ENCODE peak calls at places on chromosomes 6 and 20, in five cellular contexts. I is left ventricle myocardium inferior, H is prostate gland, L is H1, S is heart left ventricle. M is an unnamed sample. For H3K27me3, the result is how much of the 10 kb centered on the place peaks cover.

GRCh38 chr20:22414354-22414753 is 170.0 kb downstream of the FOXA2 start:
- DNase-seq in L (no peak), I (no peak), H (no peak), S (no peak), M (no peak)

GRCh38 chr6:88165877-88166492 is at the start of gene CNR1:
- DNase-seq in H (peak), I (peak), S (peak), L (no peak), M (no peak)

GRCh38 chr6:53926505-53926904 is 131.7 kb downstream of the LRRC1 start:
- DNase-seq in L (no peak), I (no peak), H (no peak), S (no peak), M (no peak)

GRCh38 chr6:143060354-143060805 is 309 bp upstream of the AIG1 start:
- DNase-seq in S (peak), H (peak), I (peak), L (peak), M (peak)

GRCh38 chr20:6583134-6583738 is 184.2 kb upstream of the BMP2 start:
- DNase-seq in I (peak), L (peak), S (no peak), H (peak), M (no peak)

GRCh38 chr6:149264629-149265028 is 52.9 kb upstream of the TAB2 start:
- DNase-seq in I (no peak), H (no peak), S (no peak), L (no peak), M (peak)

GRCh38 chr6:12748815-12749521 is 32.4 kb downstream of the PHACTR1 start:
- DNase-seq in I (no peak), S (no peak), H (no peak), L (peak), M (no peak)

GRCh38 chr20:41981746-41982145 is 363.6 kb upstream of the CHD6 start:
- DNase-seq in I (no peak), S (no peak), H (no peak), L (no peak), M (no peak)

GRCh38 chr20:15547109-15547508 is 1026.1 kb downstream of the KIF16B start:
- DNase-seq in H (no peak), L (no peak), S (no peak), I (no peak), M (no peak)

GRCh38 chr20:32761831-32762753 is at the start of gene DNMT3B:
- DNase-seq in L (peak), H (peak), I (peak), S (peak), M (peak)

GRCh38 chr20:62545901-62546525 is 70.2 kb upstream of the GATA5 start:
- DNase-seq in I (no peak), L (no peak), S (no peak), H (no peak), M (no peak)
- H3K27me3 ChIP-seq in I (under half), L (under half), S (under half), H (under half), M (under half)

GRCh38 chr20:45452238-45452637 is 17.3 kb upstream of the WFDC2 start:
- DNase-seq in L (no peak), H (no peak), I (no peak), S (no peak), M (no peak)

GRCh38 chr20:45448250-45448649 is 21.3 kb upstream of the WFDC2 start:
- DNase-seq in S (no peak), I (no peak), H (no peak), L (no peak), M (no peak)

GRCh38 chr20:45449528-45449927 is 20.0 kb upstream of the WFDC2 start:
- DNase-seq in L (no peak), H (no peak), S (no peak), I (no peak), M (no peak)

GRCh38 chr20:45452772-45453171 is 16.8 kb upstream of the WFDC2 start:
- DNase-seq in H (no peak), I (no peak), S (no peak), L (no peak), M (no peak)

GRCh38 chr20:45450097-45450818 is 19.3 kb upstream of the WFDC2 start:
- DNase-seq in S (no peak), H (no peak), L (no peak), I (no peak), M (peak)
- H3K27me3 ChIP-seq in S (under half), H (under half), L (under half), I (under half), M (under half)

GRCh38 chr20:19374066-19374615 is 161.7 kb downstream of the SLC24A3 start:
- DNase-seq in S (no peak), I (no peak), H (no peak), L (no peak), M (no peak)

GRCh38 chr20:19367591-19367990 is 155.1 kb downstream of the SLC24A3 start:
- DNase-seq in S (no peak), L (no peak), I (no peak), H (no peak), M (no peak)

GRCh38 chr20:19368351-19368750 is 155.9 kb downstream of the SLC24A3 start:
- DNase-seq in S (no peak), L (no peak), H (no peak), I (no peak), M (no peak)

GRCh38 chr20:19371112-19371511 is 158.7 kb downstream of the SLC24A3 start:
- DNase-seq in L (no peak), H (no peak), I (no peak), S (no peak), M (no peak)

DNA sequence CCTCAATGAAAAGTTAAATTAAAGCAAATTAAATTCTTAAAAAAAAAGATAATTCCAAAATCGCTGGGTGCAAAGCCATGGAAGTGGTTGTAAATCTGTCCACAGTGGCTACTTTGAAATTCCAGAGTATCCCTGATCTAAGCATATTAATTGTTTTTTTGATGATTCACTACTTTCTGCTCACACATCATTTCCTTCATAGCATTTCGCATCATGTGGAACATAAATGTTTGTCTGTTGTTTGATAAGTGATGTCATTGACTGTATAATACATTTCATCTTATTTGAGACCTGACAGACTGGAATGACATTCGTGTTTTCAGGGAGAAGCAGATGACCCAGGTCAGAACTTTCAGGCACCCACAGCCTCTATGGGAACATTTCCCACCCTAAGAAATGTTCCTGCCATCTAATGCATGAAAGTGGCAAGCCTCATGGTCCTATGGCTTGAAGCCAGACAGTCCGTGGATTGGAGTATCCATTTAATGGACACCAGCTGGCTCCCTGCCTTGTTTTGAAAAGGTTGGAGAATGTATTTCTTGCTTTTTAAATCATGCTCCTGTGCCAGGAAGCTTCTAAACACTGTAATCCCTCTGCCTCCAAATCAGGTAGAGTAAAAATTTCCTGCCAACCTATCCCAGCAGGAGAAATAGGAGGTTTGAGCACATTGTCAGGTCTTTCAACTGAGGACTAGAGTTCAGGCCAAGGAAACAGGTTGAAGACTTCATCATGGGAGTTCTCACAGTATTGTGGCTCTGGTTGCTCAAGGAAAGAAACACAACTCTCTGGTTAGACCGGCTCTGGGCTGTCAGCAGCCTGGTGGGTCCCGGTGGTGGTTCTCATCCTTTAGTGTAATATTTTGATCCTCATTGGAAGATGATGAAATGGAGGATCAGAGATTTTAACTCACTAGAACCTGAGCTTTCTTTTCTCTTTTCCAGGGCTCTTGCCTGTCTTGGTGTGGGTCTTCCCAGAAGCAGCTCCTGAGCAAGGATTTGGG is 157.9 kb downstream of the SLC24A3 start:
- DNase-seq in S (no peak), H (no peak), L (no peak), I (no peak), M (no peak)
- H3K27me3 ChIP-seq in S (under half), H (under half), L (under half), I (under half), M (under half)

GRCh38 chr20:17225891-17226409 is 890 bp upstream of the PCSK2 start:
- DNase-seq in I (no peak), H (no peak), L (no peak), S (no peak), M (no peak)

GRCh38 chr20:17227669-17228623 is 1.1 kb downstream of the PCSK2 start:
- DNase-seq in L (no peak), S (no peak), H (no peak), I (no peak), M (no peak)

GRCh38 chr20:17227199-17227535 is 327 bp downstream of the PCSK2 start:
- DNase-seq in H (no peak), I (no peak), S (no peak), L (no peak), M (no peak)

GRCh38 chr20:17226410-17227198 is at the start of gene PCSK2:
- DNase-seq in S (peak), H (no peak), L (peak), I (peak), M (no peak)

DNA sequence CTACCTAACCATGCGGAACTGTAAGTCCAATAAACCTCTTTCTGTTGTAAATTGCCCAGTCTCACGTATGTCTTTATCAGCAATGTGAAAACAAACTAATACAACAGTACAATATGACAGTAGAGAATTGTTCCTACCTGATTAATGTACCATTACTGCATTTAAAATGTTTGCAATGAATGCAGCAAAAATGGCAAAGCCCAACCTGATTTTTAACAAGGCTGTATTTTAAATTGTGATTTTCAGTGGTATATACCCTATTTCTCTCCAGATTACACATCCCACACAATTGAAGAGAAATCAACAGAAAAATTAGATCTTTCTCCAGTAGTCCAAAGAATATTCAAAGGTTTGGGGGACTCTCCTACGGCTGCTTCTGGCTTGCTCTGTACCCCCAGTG is 3.3 kb upstream of the PCSK2 start:
- DNase-seq in I (no peak), S (no peak), L (no peak), H (no peak), M (no peak)
- H3K27me3 ChIP-seq in I (half or more), S (under half), L (under half), H (under half), M (under half)

GRCh38 chr20:37920270-37920669 is 17.3 kb downstream of the VSTM2L start:
- DNase-seq in S (no peak), I (no peak), L (no peak), H (no peak), M (no peak)

GRCh38 chr20:37915800-37916570 is 13.1 kb downstream of the VSTM2L start:
- DNase-seq in I (peak), L (no peak), S (no peak), H (no peak), M (no peak)

GRCh38 chr20:37919389-37920040 is 16.6 kb downstream of the VSTM2L start:
- DNase-seq in S (no peak), H (no peak), L (no peak), I (no peak), M (no peak)

GRCh38 chr20:37917436-37917835 is 14.5 kb downstream of the VSTM2L start:
- DNase-seq in H (no peak), I (no peak), S (no peak), L (no peak), M (no peak)

GRCh38 chr20:37918035-37918434 is 15.1 kb downstream of the VSTM2L start:
- DNase-seq in H (no peak), I (no peak), L (no peak), S (no peak), M (no peak)
- H3K27me3 ChIP-seq in H (under half), I (half or more), L (under half), S (under half), M (under half)